ENCODE peak calls at places on chromosomes 5 and 9, in ten cellular contexts. Z is heart left ventricle; K is lower leg skin; W is cardiac muscle cell; U is EH; M is activated naive CD4-positive, alpha-beta T cell treated with anti-CD3 and anti-CD28 coated beads, Interleukin-2, amount 50 U/mL, for 72 hours; L is IMR-90; F is NCI-H1092; N is adipocyte; B is GM13976. T is an unnamed sample.

GRCh38 chr9:124280176-124280691 is 22.5 kb downstream of the NEK6 start:
- DNase-seq in Z (peak; percentile 64), K (no peak), W (no peak), U (peak; percentile 88), M (no peak), L (peak; percentile 91), F (no peak), N (peak; percentile 77), B (no peak), T (no peak)

GRCh38 chr9:37969130-37969529 is 65.2 kb upstream of the SLC25A51 start:
- DNase-seq in Z (peak; percentile 62), K (no peak), W (peak; percentile 26), U (peak; percentile 63), M (no peak), L (peak; percentile 62), F (no peak), N (peak; percentile 33), B (no peak), T (no peak)

GRCh38 chr5:56176155-56176798 is 56.9 kb downstream of the ANKRD55 start:
- DNase-seq in Z (peak; percentile 51), K (peak; percentile 88), W (no peak), U (peak; percentile 64), M (no peak), L (peak; percentile 76), F (no peak), N (peak; percentile 83), B (no peak), T (no peak)

GRCh38 chr9:31210982-31211570 is 1173.4 kb upstream of the ACO1 start:
- DNase-seq in Z (no peak), K (no peak), W (no peak), U (no peak), M (no peak), L (no peak), F (no peak), N (no peak), B (peak; percentile 9), T (no peak)

GRCh38 chr9:69179037-69179436 is 5.0 kb downstream of the TJP2 start:
- DNase-seq in Z (no peak), K (no peak), W (no peak), U (no peak), M (no peak), L (no peak), F (no peak), N (no peak), B (no peak), T (no peak)

GRCh38 chr5:178454821-178455479 is 135.2 kb downstream of the COL23A1 start:
- DNase-seq in Z (no peak), K (peak; percentile 58), W (no peak), U (no peak), M (peak; percentile 43), L (no peak), F (no peak), N (no peak), B (no peak), T (no peak)

GRCh38 chr9:93669958-93670207 is 93.5 kb downstream of the PHF2 start:
- DNase-seq in Z (no peak), K (no peak), W (no peak), U (peak; percentile 14), M (peak; percentile 48), L (no peak), F (no peak), N (peak; percentile 3), B (no peak), T (peak; percentile 22)

GRCh38 chr5:38845555-38846378 is at the start of gene OSMR:
- DNase-seq in Z (peak; percentile 95), K (peak; percentile 98), W (peak; percentile 25), U (peak; percentile 99), M (no peak), L (peak; percentile 98), F (no peak), N (peak; percentile 99), B (peak; percentile 41), T (no peak)

T was measured in RKO.